ENCODE peak calls at places on chromosomes 16 and 17, in ten cellular contexts. K, Y, U, M, D, Q, R, V, F and X are unnamed samples.

GRCh38 chr17:45791935-45792334 is 7.8 kb downstream of the CRHR1 start:
- DNase-seq in K (no peak), Y (no peak), U (no peak), M (no peak), D (no peak), Q (no peak), R (no peak), V (peak; percentile 44), F (no peak), X (peak; percentile 71)

GRCh38 chr17:3835410-3836229 is 10.4 kb downstream of the NCBP3 start:
- DNase-seq in K (no peak), Y (no peak), U (no peak), M (no peak), D (no peak), Q (no peak), R (no peak), V (no peak), F (no peak), X (no peak)

GRCh38 chr16:10558305-10558704 is 22.1 kb downstream of the EMP2 start:
- DNase-seq in K (no peak), Y (no peak), U (no peak), M (no peak), D (no peak), Q (no peak), R (no peak), V (no peak), F (no peak), X (no peak)

GRCh38 chr17:14214271-14214670 is 22.4 kb downstream of the CDRT15 start:
- DNase-seq in K (no peak), Y (no peak), U (no peak), M (peak; percentile 23), D (no peak), Q (no peak), R (no peak), V (no peak), F (no peak), X (no peak)

GRCh38 chr17:21304091-21304490 is 19.6 kb downstream of the MAP2K3 start:
- DNase-seq in K (no peak), Y (no peak), U (no peak), M (no peak), D (no peak), Q (no peak), R (no peak), V (no peak), F (no peak), X (peak; percentile 83)

GRCh38 chr17:2172447-2172938 is 117.6 kb downstream of the HIC1 start:
- DNase-seq in K (peak; percentile 27), Y (no peak), U (no peak), M (peak; percentile 84), D (no peak), Q (no peak), R (no peak), V (peak; percentile 11), F (no peak), X (no peak)

GRCh38 chr16:73054732-73055481 is 7.0 kb upstream of the ZFHX3 start:
- DNase-seq in K (no peak), Y (no peak), U (no peak), M (peak; percentile 58), D (no peak), Q (no peak), R (no peak), V (no peak), F (no peak), X (no peak)

GRCh38 chr17:45973099-45973838 is 25.8 kb upstream of the STH start:
- DNase-seq in K (no peak), Y (no peak), U (no peak), M (no peak), D (no peak), Q (no peak), R (no peak), V (peak; percentile 83), F (no peak), X (no peak)

GRCh38 chr16:49987381-49987780 is 37.6 kb upstream of the CNEP1R1 start:
- DNase-seq in K (no peak), Y (peak; percentile 6), U (no peak), M (no peak), D (no peak), Q (peak; percentile 33), R (no peak), V (no peak), F (no peak), X (no peak)

GRCh38 chr16:9095998-9096397 is 4.6 kb downstream of the HAPSTR1 start:
- DNase-seq in K (no peak), Y (no peak), U (no peak), M (no peak), D (no peak), Q (no peak), R (no peak), V (no peak), F (no peak), X (no peak)

GRCh38 chr16:19709381-19710136 is 8.5 kb downstream of the KNOP1 start:
- DNase-seq in K (no peak), Y (no peak), U (no peak), M (no peak), D (no peak), Q (no peak), R (no peak), V (no peak), F (no peak), X (no peak)

GRCh38 chr17:71412803-71413202 is 708.0 kb upstream of the SOX9 start:
- DNase-seq in K (no peak), Y (no peak), U (no peak), M (peak; percentile 86), D (peak; percentile 89), Q (no peak), R (no peak), V (no peak), F (no peak), X (no peak)

GRCh38 chr17:9003355-9004131 is 17.8 kb upstream of the NTN1 start:
- DNase-seq in K (peak; percentile 95), Y (no peak), U (no peak), M (no peak), D (no peak), Q (no peak), R (no peak), V (no peak), F (no peak), X (no peak)

GRCh38 chr16:81715358-81716196 is 63.5 kb upstream of the PLCG2 start:
- DNase-seq in K (no peak), Y (no peak), U (peak; percentile 51), M (no peak), D (no peak), Q (peak; percentile 50), R (peak; percentile 78), V (no peak), F (no peak), X (no peak)

GRCh38 chr16:8262299-8262698 is 328.0 kb downstream of the TMEM114 start:
- DNase-seq in K (no peak), Y (no peak), U (no peak), M (no peak), D (no peak), Q (no peak), R (no peak), V (no peak), F (no peak), X (no peak)

GRCh38 chr17:74119960-74120359 is 83.5 kb upstream of the RPL38 start:
- DNase-seq in K (no peak), Y (no peak), U (no peak), M (no peak), D (no peak), Q (no peak), R (no peak), V (no peak), F (no peak), X (no peak)